ENCODE peak calls at places on chromosomes 4 and X, in five cellular contexts. F is IMR-90, O is kidney, L is Panc1, G is brain microvascular endothelial cell. H is an unnamed sample.

GRCh38 chr4:139144161-139144859 is 32.7 kb downstream of the ELF2 start:
- DNase-seq in F (peak; percentile 66), O (no peak), L (no peak), G (peak; percentile 38), H (peak; percentile 60)

GRCh38 chrX:56786889-56787733 is 58.1 kb downstream of the NBDY start:
- DNase-seq in F (no peak), O (peak; percentile 29), L (no peak), G (no peak), H (no peak)

GRCh38 chr4:152321923-152322322 is 214.0 kb downstream of the FBXW7 start:
- DNase-seq in F (no peak), O (no peak), L (no peak), G (no peak), H (no peak)

GRCh38 chr4:125187621-125188176 is 127.1 kb upstream of the FAT4 start:
- DNase-seq in F (peak; percentile 0), O (no peak), L (no peak), G (no peak), H (peak; percentile 39)

GRCh38 chrX:107470971-107471370 is 21.5 kb downstream of the FRMPD3 start:
- DNase-seq in F (no peak), O (no peak), L (no peak), G (no peak), H (no peak)

GRCh38 chr4:181784881-181785280 is 458.3 kb upstream of the TENM3 start:
- DNase-seq in F (no peak), O (no peak), L (no peak), G (no peak), H (no peak)

GRCh38 chrX:103817502-103817901 is 14.6 kb downstream of the RAB9B start:
- DNase-seq in F (peak; percentile 42), O (no peak), L (peak; percentile 46), G (peak; percentile 45), H (peak; percentile 51)

GRCh38 chrX:133928365-133928764 is 57.0 kb downstream of the GPC3 start:
- DNase-seq in F (no peak), O (no peak), L (no peak), G (no peak), H (no peak)

GRCh38 chr4:74534936-74535335 is 90.0 kb downstream of the AREG start:
- DNase-seq in F (no peak), O (no peak), L (no peak), G (no peak), H (no peak)

GRCh38 chr4:39613093-39613656 is 25.5 kb downstream of the SMIM14 start:
- DNase-seq in F (peak; percentile 58), O (no peak), L (no peak), G (no peak), H (peak; percentile 70)

GRCh38 chr4:120636120-120636630 is 286.4 kb downstream of the PRDM5 start:
- DNase-seq in F (no peak), O (no peak), L (no peak), G (no peak), H (no peak)

GRCh38 chr4:139665690-139666529 is at the start of gene MGST2:
- DNase-seq in F (peak; percentile 79), O (peak; percentile 90), L (no peak), G (peak; percentile 67), H (peak; percentile 86)

GRCh38 chr4:138401330-138401729 is 159.2 kb upstream of the SLC7A11 start:
- DNase-seq in F (no peak), O (peak; percentile 69), L (no peak), G (no peak), H (peak; percentile 23)

GRCh38 chrX:149032449-149032848 is 472.7 kb downstream of the IDS start:
- DNase-seq in F (no peak), O (no peak), L (no peak), G (no peak), H (no peak)

GRCh38 chr4:24921491-24921890 is 8.6 kb upstream of the CCDC149 start:
- DNase-seq in F (no peak), O (no peak), L (no peak), G (no peak), H (no peak)

GRCh38 chr4:1910643-1911042 is 39.5 kb downstream of the NSD2 start:
- DNase-seq in F (peak; percentile 66), O (no peak), L (no peak), G (peak; percentile 71), H (peak; percentile 80)

GRCh38 chr4:109998867-109999303 is 86.2 kb downstream of the EGF start:
- DNase-seq in F (peak; percentile 61), O (no peak), L (peak; percentile 35), G (peak; percentile 43), H (peak; percentile 68)

GRCh38 chr4:165379662-165380061 is 854 bp downstream of the CPE start:
- DNase-seq in F (no peak), O (no peak), L (no peak), G (peak; percentile 79), H (no peak)

GRCh38 chr4:165378398-165378762 is 428 bp upstream of the CPE start:
- DNase-seq in F (no peak), O (no peak), L (no peak), G (no peak), H (no peak)

GRCh38 chr4:165375465-165375864 is 3.3 kb upstream of the CPE start:
- DNase-seq in F (no peak), O (no peak), L (no peak), G (no peak), H (no peak)

GRCh38 chr4:165381821-165382373 is 3.1 kb downstream of the CPE start:
- DNase-seq in F (no peak), O (no peak), L (no peak), G (no peak), H (no peak)

GRCh38 chr4:165378763-165379631 is at the start of gene CPE:
- DNase-seq in F (peak; percentile 44), O (peak; percentile 91), L (no peak), G (peak; percentile 71), H (peak; percentile 54)
- H3K4me3 ChIP-seq in F (peak within 1 kb of the TSS; percentile 46), O (peak within 1 kb of the TSS; percentile 64), L (peak within 1 kb of the TSS; percentile 41), G (peak within 1 kb of the TSS; percentile 64), H (peak within 1 kb of the TSS; percentile 54)

GRCh38 chr4:134935320-134935719 is 733.7 kb upstream of the PABPC4L start:
- DNase-seq in F (no peak), O (no peak), L (no peak), G (peak; percentile 27), H (no peak)
- TF ChIP-seq CTCF in F (peak; percentile 11), O (peak; percentile 12), L (peak; percentile 46), G (peak; percentile 66), H (no peak)

DNA sequence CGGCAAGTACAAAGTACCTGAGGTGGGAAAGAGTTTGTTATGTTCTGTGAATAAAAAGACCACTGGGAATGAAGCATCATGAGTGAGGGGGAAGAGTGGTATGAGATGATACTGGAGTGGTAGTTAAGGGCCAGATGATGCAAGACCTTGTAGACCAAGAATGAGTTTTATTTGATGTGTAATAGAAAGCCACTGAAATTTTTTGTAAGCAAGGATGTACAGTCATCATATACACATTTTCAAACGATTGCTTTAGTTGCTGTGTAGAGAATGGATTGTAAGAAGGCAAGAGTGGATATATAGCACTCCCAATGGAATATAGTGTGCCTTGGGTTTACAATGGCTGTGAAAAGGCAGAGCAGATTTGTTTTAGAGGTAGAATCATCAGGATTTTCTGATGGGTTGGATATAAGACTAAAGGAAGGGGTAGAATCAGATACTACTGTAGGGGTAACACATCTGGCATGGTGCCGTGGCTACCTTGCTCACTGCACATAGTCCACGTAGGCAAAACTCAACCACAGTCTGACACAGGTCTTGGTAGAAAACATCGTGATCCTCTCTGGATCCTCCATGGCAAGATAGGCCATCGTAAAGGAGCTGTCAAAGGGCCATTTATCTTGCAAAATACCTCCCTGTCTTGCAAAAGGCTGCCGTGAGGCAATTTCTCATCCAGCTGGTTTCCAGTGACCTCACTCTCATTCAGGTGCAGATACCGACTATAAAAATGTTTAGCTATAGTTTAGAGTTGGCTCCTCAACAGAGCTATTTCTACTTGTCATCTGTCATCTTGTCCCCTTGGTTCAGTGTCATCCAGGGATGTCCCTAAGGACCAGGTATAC is 14.8 kb downstream of the TIFA start:
- DNase-seq in F (peak; percentile 93), O (no peak), L (peak; percentile 25), G (peak; percentile 46), H (peak; percentile 40)
- H3K4me3 ChIP-seq in F (no peak overlapping the region), O (no peak overlapping the region), L (no peak overlapping the region), G (no peak overlapping the region), H (no peak overlapping the region)

DNA sequence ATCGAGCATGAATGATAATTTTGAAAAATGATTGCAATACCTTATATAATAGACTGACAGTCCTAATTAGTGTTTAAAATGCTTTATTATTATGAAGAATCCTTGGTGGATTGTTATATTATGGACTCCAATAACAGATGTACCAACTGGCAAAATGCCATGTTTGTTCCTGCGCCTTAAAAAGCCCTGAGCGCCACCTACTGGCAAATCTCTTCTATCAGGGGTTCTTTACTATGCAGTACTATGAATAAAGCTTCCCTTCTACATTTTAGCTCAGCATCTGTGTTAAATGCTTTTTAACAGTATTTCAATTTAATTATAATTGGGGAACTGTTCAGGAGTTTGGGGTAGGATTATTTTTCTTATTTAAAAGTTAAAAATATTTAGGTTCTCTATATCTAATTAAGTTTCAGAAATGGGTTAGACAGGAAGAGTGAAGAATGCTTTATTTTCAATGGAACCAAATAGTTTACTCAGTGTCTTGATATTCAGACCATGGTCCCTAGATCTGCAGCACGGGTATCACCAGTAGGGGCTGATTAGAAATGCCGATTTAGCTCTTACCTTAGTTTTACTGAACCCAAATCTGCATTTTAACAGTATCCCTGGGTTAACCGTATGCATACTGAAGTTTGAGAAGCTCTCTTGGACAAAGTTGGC is 20.0 kb downstream of the CFAP97 start:
- DNase-seq in F (peak; percentile 93), O (no peak), L (no peak), G (peak; percentile 88), H (peak; percentile 95)
- TF ChIP-seq CTCF in F (peak; percentile 84), O (peak; percentile 72), L (peak; percentile 78), G (peak; percentile 82), H (peak; percentile 79)

GRCh38 chr4:52750213-52750612 is 1.0 kb downstream of the ERVMER34-1 start:
- DNase-seq in F (no peak), O (no peak), L (no peak), G (no peak), H (no peak)
- H3K4me3 ChIP-seq in F (no peak overlapping the region), O (peak overlapping the region; percentile 67), L (no peak overlapping the region), G (no peak overlapping the region), H (no peak overlapping the region)

DNA sequence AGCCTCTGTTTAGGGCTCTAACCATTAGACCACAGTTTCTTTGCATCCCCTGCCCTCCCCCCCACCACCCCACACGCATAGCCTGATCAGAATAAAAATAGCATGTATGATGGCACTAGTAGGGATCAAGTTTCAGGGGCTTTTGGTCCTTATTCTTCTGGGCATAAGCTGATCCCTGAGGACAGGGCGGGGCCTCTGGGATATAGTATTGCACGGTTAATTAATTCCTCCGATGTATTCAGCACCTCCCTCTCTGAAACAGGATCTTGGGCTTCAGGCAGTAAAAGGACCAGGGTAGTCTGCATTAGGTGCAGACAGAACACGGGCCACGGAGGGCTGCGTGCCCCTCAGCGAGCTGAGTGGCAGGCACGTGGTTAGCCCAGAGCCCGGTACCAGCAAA is 57.1 kb downstream of the ELF4 start:
- DNase-seq in F (no peak), O (no peak), L (no peak), G (no peak), H (no peak)
- TF ChIP-seq CTCF in F (no peak), O (no peak), L (no peak), G (no peak), H (no peak)

GRCh38 chr4:82042042-82042441 is 331.7 kb downstream of the HNRNPD start:
- DNase-seq in F (no peak), O (no peak), L (no peak), G (no peak), H (no peak)

GRCh38 chr4:82043081-82043808 is 330.5 kb downstream of the HNRNPD start:
- DNase-seq in F (no peak), O (no peak), L (no peak), G (no peak), H (no peak)

GRCh38 chr4:82044141-82044993 is 329.4 kb downstream of the HNRNPD start:
- DNase-seq in F (peak; percentile 0), O (peak; percentile 88), L (no peak), G (peak; percentile 19), H (peak; percentile 66)

GRCh38 chr4:82045267-82045666 is 328.5 kb downstream of the HNRNPD start:
- DNase-seq in F (no peak), O (no peak), L (no peak), G (no peak), H (no peak)

GRCh38 chr4:82043809-82044137 is 330.0 kb downstream of the HNRNPD start:
- DNase-seq in F (no peak), O (peak; percentile 67), L (no peak), G (no peak), H (no peak)
- H3K4me3 ChIP-seq in F (no peak overlapping the region), O (peak overlapping the region; percentile 55), L (no peak overlapping the region), G (no peak overlapping the region), H (peak overlapping the region; percentile 22)